ENCODE peak calls at places on chromosomes 3 and 15, in six cellular contexts. W is K562, T is lower lobe of right lung, Y is GM10248, G is left lung, V is cardiac fibroblast. Z is an unnamed sample.

GRCh38 chr15:20356444-20357138 is 185.0 kb downstream of the GOLGA6L6 start:
- DNase-seq in W (peak), T (peak), Y (peak), G (no peak), V (no peak), Z (peak)

GRCh38 chr3:59914251-59914650 is 864.4 kb upstream of the CFAP20DC start:
- DNase-seq in W (no peak), T (no peak), Y (no peak), G (no peak), V (no peak), Z (no peak)

GRCh38 chr3:42880601-42881451 is 5.1 kb upstream of the CYP8B1 start:
- DNase-seq in W (peak), T (peak), Y (peak), G (peak), V (peak), Z (peak)

GRCh38 chr3:126351086-126351770 is 6.0 kb downstream of the KLF15 start:
- DNase-seq in W (no peak), T (peak), Y (no peak), G (peak), V (no peak), Z (no peak)

GRCh38 chr3:127438951-127439350 is 151.1 kb upstream of the PRR20G start:
- DNase-seq in W (no peak), T (no peak), Y (no peak), G (peak), V (no peak), Z (no peak)

GRCh38 chr3:111890051-111890580 is 31.1 kb downstream of the PHLDB2 start:
- DNase-seq in W (no peak), T (no peak), Y (no peak), G (no peak), V (no peak), Z (no peak)

GRCh38 chr15:70528270-70528706 is 235.1 kb downstream of the UACA start:
- DNase-seq in W (no peak), T (no peak), Y (peak), G (peak), V (peak), Z (no peak)

GRCh38 chr15:45499426-45499825 is 23.1 kb downstream of the SLC30A4 start:
- DNase-seq in W (no peak), T (no peak), Y (no peak), G (no peak), V (peak), Z (no peak)

GRCh38 chr3:31671976-31672375 is 139.3 kb downstream of the STT3B start:
- DNase-seq in W (no peak), T (peak), Y (no peak), G (peak), V (peak), Z (no peak)

GRCh38 chr15:32952901-32953889 is 235.4 kb downstream of the GREM1 start:
- DNase-seq in W (no peak), T (no peak), Y (no peak), G (no peak), V (peak), Z (no peak)

GRCh38 chr3:184574552-184575430 is 13.2 kb downstream of the EPHB3 start:
- DNase-seq in W (no peak), T (no peak), Y (no peak), G (no peak), V (peak), Z (peak)

GRCh38 chr3:183904833-183905780 is 20.4 kb upstream of the PARL start:
- DNase-seq in W (no peak), T (no peak), Y (no peak), G (no peak), V (no peak), Z (no peak)

GRCh38 chr3:108728934-108729333 is 28.3 kb downstream of the RETNLB start:
- DNase-seq in W (no peak), T (no peak), Y (no peak), G (no peak), V (no peak), Z (no peak)

GRCh38 chr15:98121514-98121913 is 161.0 kb downstream of the ARRDC4 start:
- DNase-seq in W (no peak), T (no peak), Y (no peak), G (no peak), V (no peak), Z (no peak)

GRCh38 chr3:119620899-119621298 is 23.2 kb downstream of the PLA1A start:
- DNase-seq in W (no peak), T (no peak), Y (no peak), G (no peak), V (no peak), Z (no peak)

GRCh38 chr15:57477736-57478522 is 101.6 kb downstream of the CGNL1 start:
- DNase-seq in W (no peak), T (no peak), Y (no peak), G (no peak), V (no peak), Z (no peak)

GRCh38 chr15:57037548-57037947 is 119.1 kb downstream of the TCF12 start:
- DNase-seq in W (no peak), T (no peak), Y (peak), G (no peak), V (no peak), Z (no peak)

DNA sequence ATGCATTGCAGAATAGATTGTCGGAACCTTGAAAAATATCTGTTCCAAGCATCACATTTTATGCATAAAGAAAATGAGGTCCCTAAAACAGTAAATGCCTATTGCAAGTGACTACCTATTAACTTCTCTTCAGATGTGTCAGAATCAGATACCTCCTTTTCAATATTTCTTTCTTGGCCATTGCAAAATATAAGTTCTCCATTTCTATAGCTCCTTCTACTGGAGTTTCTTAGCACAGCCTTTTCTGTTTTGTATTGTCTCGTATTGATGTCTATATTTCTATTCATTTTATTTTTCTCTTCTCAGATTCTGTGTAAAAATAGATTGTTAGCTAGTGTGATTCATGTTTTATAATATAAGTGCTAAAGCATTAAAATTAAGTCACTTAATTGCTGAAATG is 63.4 kb downstream of the PPARG start:
- DNase-seq in W (no peak), T (no peak), Y (no peak), G (no peak), V (no peak), Z (no peak)
- TF ChIP-seq CTCF in W (no peak), T (no peak), Y (no peak), G (no peak), V (no peak), Z (no peak)

GRCh38 chr3:10555263-10555662 is 49.9 kb upstream of the ATP2B2 start:
- DNase-seq in W (no peak), T (no peak), Y (no peak), G (no peak), V (no peak), Z (no peak)

GRCh38 chr3:10552631-10552943 is 47.2 kb upstream of the ATP2B2 start:
- DNase-seq in W (no peak), T (no peak), Y (no peak), G (no peak), V (no peak), Z (no peak)

GRCh38 chr3:10553586-10554235 is 48.3 kb upstream of the ATP2B2 start:
- DNase-seq in W (peak), T (no peak), Y (no peak), G (no peak), V (peak), Z (no peak)

GRCh38 chr3:10554746-10555145 is 49.4 kb upstream of the ATP2B2 start:
- DNase-seq in W (no peak), T (no peak), Y (no peak), G (no peak), V (no peak), Z (no peak)

DNA sequence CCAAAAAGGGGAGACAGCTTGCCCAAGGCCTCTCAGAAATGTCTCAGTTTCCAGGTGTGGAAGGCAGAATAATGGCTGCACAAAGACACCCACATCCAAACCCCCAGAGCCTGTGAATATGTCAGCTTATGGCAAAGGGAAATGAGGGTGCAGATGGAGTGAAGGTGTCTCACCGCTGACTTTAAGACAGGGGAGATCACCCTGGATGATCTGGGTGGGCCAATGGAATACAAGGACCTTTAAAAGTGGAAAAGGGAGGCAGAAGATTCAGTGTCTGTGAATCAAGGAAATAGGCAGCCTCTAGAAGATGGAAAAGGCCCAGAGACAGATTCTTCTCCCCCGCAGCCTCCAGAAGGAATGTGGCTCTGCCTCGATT is 48.8 kb upstream of the ATP2B2 start:
- DNase-seq in W (no peak), T (no peak), Y (no peak), G (no peak), V (no peak), Z (no peak)
- TF ChIP-seq CTCF in W (no peak), T (no peak), Y (no peak), G (no peak), V (no peak), Z (no peak)

GRCh38 chr3:189272500-189273119 is 100.8 kb downstream of the TPRG1 start:
- DNase-seq in W (no peak), T (no peak), Y (no peak), G (no peak), V (peak), Z (no peak)
- TF ChIP-seq CTCF in W (no peak), T (peak), Y (peak), G (no peak), V (peak), Z (peak)

DNA sequence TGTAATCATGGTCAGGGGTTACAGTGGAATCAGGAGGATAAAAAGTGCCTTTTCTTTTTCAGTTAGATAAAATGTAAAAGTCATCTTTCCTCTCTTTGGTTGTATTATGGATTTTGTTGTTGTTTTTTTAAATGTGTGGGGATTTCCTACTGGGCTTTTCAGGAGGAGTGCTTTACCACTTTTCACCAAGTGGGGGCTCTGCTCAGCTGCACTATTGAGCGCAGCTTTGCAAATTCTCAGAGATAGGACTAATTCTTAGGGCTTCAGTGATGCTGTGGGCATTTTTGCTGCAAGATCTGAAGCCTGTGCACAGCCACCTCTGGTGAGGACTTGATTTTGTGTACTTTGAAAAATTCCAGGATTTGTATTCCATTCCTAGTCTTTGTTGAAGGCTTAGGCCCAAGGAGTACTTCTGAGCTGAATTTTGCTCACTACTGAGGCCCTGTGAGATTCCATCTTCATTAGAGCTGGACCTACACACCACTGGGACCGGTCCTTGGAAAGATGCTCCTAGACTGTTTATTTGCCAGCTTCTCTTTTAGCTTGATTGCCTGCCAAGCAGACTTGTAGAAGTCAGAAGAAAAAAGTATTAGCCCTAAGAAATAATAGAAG is 7.5 kb downstream of the GNB5 start:
- DNase-seq in W (peak), T (no peak), Y (no peak), G (no peak), V (peak), Z (no peak)
- TF ChIP-seq CTCF in W (peak), T (peak), Y (peak), G (peak), V (peak), Z (peak)

GRCh38 chr15:68231102-68231818 is 1.7 kb upstream of the CLN6 start:
- DNase-seq in W (no peak), T (no peak), Y (no peak), G (no peak), V (no peak), Z (no peak)

GRCh38 chr15:68228143-68228970 is 1.2 kb downstream of the CLN6 start:
- DNase-seq in W (peak), T (no peak), Y (no peak), G (no peak), V (no peak), Z (no peak)

GRCh38 chr15:68228971-68229385 is 550 bp downstream of the CLN6 start:
- DNase-seq in W (no peak), T (peak), Y (peak), G (no peak), V (no peak), Z (no peak)

GRCh38 chr15:68229386-68230156 is at the start of gene CLN6:
- DNase-seq in W (peak), T (peak), Y (peak), G (peak), V (peak), Z (peak)

GRCh38 chr15:68230157-68231100 is 901 bp upstream of the CLN6 start:
- DNase-seq in W (no peak), T (no peak), Y (no peak), G (no peak), V (peak), Z (no peak)
- TF ChIP-seq CTCF in W (peak), T (no peak), Y (no peak), G (no peak), V (no peak), Z (no peak)

GRCh38 chr15:73051811-73052678 is at the start of gene NEO1:
- DNase-seq in W (peak), T (peak), Y (peak), G (peak), V (peak), Z (peak)
- TF ChIP-seq CTCF in W (no peak), T (no peak), Y (no peak), G (no peak), V (no peak), Z (no peak)

GRCh38 chr15:34217587-34218225 is 7.1 kb upstream of the EMC4 start:
- DNase-seq in W (peak), T (no peak), Y (no peak), G (no peak), V (no peak), Z (no peak)
- TF ChIP-seq CTCF in W (no peak), T (no peak), Y (no peak), G (no peak), V (no peak), Z (no peak)

GRCh38 chr3:96813820-96814580 is 394 bp upstream of the EPHA6 start:
- DNase-seq in W (no peak), T (peak), Y (peak), G (peak), V (peak), Z (no peak)
- TF ChIP-seq CTCF in W (no peak), T (no peak), Y (no peak), G (no peak), V (no peak), Z (peak)

GRCh38 chr3:101038880-101039279 is 45.7 kb upstream of the ABI3BP start:
- DNase-seq in W (no peak), T (no peak), Y (no peak), G (no peak), V (no peak), Z (no peak)
- TF ChIP-seq CTCF in W (no peak), T (no peak), Y (no peak), G (no peak), V (no peak), Z (no peak)

Z was measured in mesothelial cell of epicardium.